ENCODE peak calls at places on chromosomes 11 and 22, in four cellular contexts. U, E, W and Y are unnamed samples.

GRCh38 chr22:49877642-49878041 is 24.0 kb downstream of the ZBED4 start:
- DNase-seq in U (no peak), E (no peak), W (no peak), Y (no peak)

GRCh38 chr11:14261094-14261493 is 97.9 kb downstream of the RRAS2 start:
- DNase-seq in U (no peak), E (no peak), W (no peak), Y (no peak)

GRCh38 chr11:37721485-37721884 is 1123.4 kb upstream of the RAG2 start:
- DNase-seq in U (no peak), E (no peak), W (no peak), Y (no peak)

GRCh38 chr11:12195773-12196172 is 85.4 kb downstream of the MICAL2 start:
- DNase-seq in U (no peak), E (no peak), W (no peak), Y (no peak)

GRCh38 chr11:134409552-134410429 is 2.3 kb downstream of the B3GAT1 start:
- DNase-seq in U (no peak), E (no peak), W (no peak), Y (no peak)

GRCh38 chr11:2885017-2885675 is 429 bp downstream of the CDKN1C start:
- DNase-seq in U (peak; percentile 61), E (no peak), W (peak; percentile 36), Y (peak; percentile 68)

GRCh38 chr11:2314136-2314524 is 12.3 kb downstream of the TSPAN32 start:
- DNase-seq in U (no peak), E (no peak), W (no peak), Y (no peak)

GRCh38 chr11:27468209-27468608 is 4.4 kb downstream of the LGR4 start:
- DNase-seq in U (no peak), E (no peak), W (peak; percentile 53), Y (no peak)

GRCh38 chr11:49208006-49208721 is at the start of gene FOLH1:
- DNase-seq in U (peak; percentile 13), E (no peak), W (no peak), Y (peak; percentile 2)

GRCh38 chr11:134124660-134125451 is 56.0 kb downstream of the JAM3 start:
- DNase-seq in U (peak; percentile 59), E (no peak), W (peak; percentile 66), Y (no peak)

GRCh38 chr11:103927535-103927934 is 108.9 kb upstream of the DDI1 start:
- DNase-seq in U (no peak), E (no peak), W (peak; percentile 58), Y (no peak)